ENCODE peak calls at places on chromosome X, in five cellular contexts. F is upper lobe of left lung, D is A549, H is stomach, X is K562. C is an unnamed sample.

GRCh38 chrX:96372313-96373046 is 312.2 kb upstream of the DIAPH2 start:
- DNase-seq in F (no peak), H (no peak), X (no peak), D (peak), C (no peak)

GRCh38 chrX:121832446-121832845 is 785.0 kb downstream of the GLUD2 start:
- DNase-seq in H (no peak), X (no peak), F (no peak), D (no peak), C (no peak)

GRCh38 chrX:70613295-70613694 is 168.7 kb downstream of the DLG3 start:
- DNase-seq in F (no peak), H (no peak), X (no peak), D (no peak), C (no peak)

GRCh38 chrX:54208531-54208930 is 25.5 kb upstream of the FAM120C start:
- DNase-seq in D (no peak), H (no peak), X (no peak), F (no peak), C (no peak)

GRCh38 chrX:9291666-9292065 is 173.2 kb upstream of the TBL1X start:
- DNase-seq in F (no peak), D (no peak), X (no peak), H (no peak), C (no peak)

GRCh38 chrX:154046262-154046771 is 26.6 kb upstream of the IRAK1 start:
- DNase-seq in H (no peak), F (no peak), X (no peak), D (peak), C (peak)

GRCh38 chrX:69060631-69061408 is 104.4 kb downstream of the PJA1 start:
- DNase-seq in F (peak), D (peak), H (peak), X (no peak), C (peak)

GRCh38 chrX:153769158-153769864 is 5.3 kb downstream of the PLXNB3 start:
- DNase-seq in F (no peak), D (no peak), H (no peak), X (no peak), C (no peak)

GRCh38 chrX:8803326-8803725 is 2.1 kb upstream of the FAM9A start:
- DNase-seq in X (no peak), H (no peak), F (no peak), D (no peak), C (no peak)

GRCh38 chrX:69107231-69107739 is 58.0 kb downstream of the PJA1 start:
- DNase-seq in H (peak), D (no peak), F (no peak), X (peak), C (no peak)

GRCh38 chrX:39944416-39944815 is 153.3 kb downstream of the BCOR start:
- DNase-seq in F (no peak), H (no peak), D (no peak), X (no peak), C (no peak)

GRCh38 chrX:40734956-40735317 is 405 bp downstream of the MED14 start:
- DNase-seq in X (no peak), H (no peak), F (peak), D (peak), C (no peak)

GRCh38 chrX:44881549-44881948 is 8.6 kb downstream of the KDM6A start:
- DNase-seq in D (no peak), H (no peak), X (no peak), F (no peak), C (no peak)

GRCh38 chrX:16869393-16870094 is 618 bp downstream of the RBBP7 start:
- DNase-seq in H (peak), F (peak), X (peak), D (peak), C (no peak)

GRCh38 chrX:23802431-23802830 is 19.5 kb downstream of the SAT1 start:
- DNase-seq in D (no peak), H (no peak), X (no peak), F (no peak), C (no peak)

GRCh38 chrX:133544105-133544504 is 128.8 kb upstream of the GPC4 start:
- DNase-seq in F (no peak), H (no peak), D (peak), X (no peak), C (no peak)

GRCh38 chrX:24506082-24506481 is 41.0 kb downstream of the PDK3 start:
- DNase-seq in X (no peak), H (no peak), F (no peak), D (peak), C (no peak)

GRCh38 chrX:87663421-87663820 is 145.8 kb downstream of the KLHL4 start:
- DNase-seq in D (no peak), X (no peak), H (no peak), F (no peak), C (no peak)

GRCh38 chrX:74800062-74800461 is 125.2 kb downstream of the NEXMIF start:
- DNase-seq in H (no peak), X (no peak), F (no peak), D (no peak), C (no peak)

GRCh38 chrX:110409925-110410324 is 51.3 kb downstream of the RTL9 start:
- DNase-seq in H (no peak), D (peak), X (no peak), F (no peak), C (no peak)

GRCh38 chrX:153971124-153971631 is 440 bp downstream of the HCFC1 start:
- DNase-seq in H (peak), D (peak), F (peak), X (peak), C (peak)

GRCh38 chrX:53251307-53251706 is 26.3 kb upstream of the KDM5C start:
- DNase-seq in X (no peak), F (no peak), D (no peak), H (no peak), C (no peak)

GRCh38 chrX:150844016-150844415 is 54.5 kb downstream of the CD99L2 start:
- DNase-seq in H (no peak), F (no peak), X (no peak), D (peak), C (no peak)

GRCh38 chrX:45710081-45710801 is 509.6 kb upstream of the DIPK2B start:
- DNase-seq in F (no peak), X (no peak), H (no peak), D (peak), C (no peak)

GRCh38 chrX:1451676-1452496 is 823 bp downstream of the ASMTL start:
- DNase-seq in X (no peak), H (peak), F (peak), D (no peak), C (no peak)

GRCh38 chrX:40158036-40158706 is 60.4 kb upstream of the BCOR start:
- DNase-seq in X (no peak), D (peak), H (no peak), F (no peak), C (no peak)

GRCh38 chrX:44904542-44905115 is 31.6 kb downstream of the KDM6A start:
- DNase-seq in H (no peak), X (no peak), D (no peak), F (no peak), C (no peak)

GRCh38 chrX:36198575-36198974 is 279.0 kb downstream of the CFAP47 start:
- DNase-seq in F (no peak), H (no peak), D (no peak), X (no peak), C (no peak)

GRCh38 chrX:68504237-68504636 is 5.4 kb downstream of the YIPF6 start:
- DNase-seq in F (no peak), H (no peak), X (no peak), D (peak), C (no peak)

GRCh38 chrX:71017396-71017939 is 50.7 kb downstream of the SNX12 start:
- DNase-seq in X (no peak), D (no peak), H (no peak), F (no peak), C (no peak)

GRCh38 chrX:102858826-102859627 is 78.0 kb upstream of the RAB40AL start:
- DNase-seq in D (no peak), H (no peak), F (no peak), X (no peak), C (no peak)

GRCh38 chrX:8741981-8742380 is 10.0 kb upstream of the ANOS1 start:
- DNase-seq in F (no peak), H (no peak), X (no peak), D (no peak), C (no peak)

GRCh38 chrX:100745806-100746537 is 14.1 kb upstream of the SYTL4 start:
- DNase-seq in X (no peak), H (no peak), F (no peak), D (no peak), C (no peak)
- TF ChIP-seq EP300 in X (no peak), H (no peak), F (no peak), D (no peak), C (peak)

GRCh38 chrX:318068-318738 is 393 bp downstream of the GTPBP6 start:
- DNase-seq in X (peak), H (peak), D (peak), F (peak), C (peak)
- TF ChIP-seq POLR2A in X (peak), H (peak), D (no peak), F (peak), C (peak)

DNA sequence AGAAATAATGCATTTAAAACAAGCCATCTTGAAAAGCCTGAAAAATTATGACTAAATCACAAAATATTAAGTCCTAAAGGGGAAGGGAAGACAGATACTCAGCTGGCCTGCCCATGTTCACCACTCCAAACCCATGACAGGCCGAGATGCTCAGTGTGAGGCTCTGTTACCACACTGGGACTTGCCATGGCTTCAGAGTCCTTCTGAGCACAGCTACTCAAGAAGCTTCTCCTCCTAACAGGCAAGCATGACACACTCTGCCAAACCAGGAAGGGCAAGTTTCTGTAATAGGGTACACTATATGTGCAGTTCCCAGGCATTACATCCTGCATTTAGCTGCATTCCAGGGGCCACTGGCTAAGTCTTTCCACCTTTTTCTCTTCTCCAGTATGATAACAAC is 34.0 kb upstream of the CYBB start:
- DNase-seq in X (no peak), D (no peak), H (no peak), F (no peak), C (no peak)
- H3K27ac ChIP-seq in X (no peak), D (no peak), H (no peak), F (peak), C (no peak)

GRCh38 chrX:134619838-134620237 is 38.4 kb downstream of the PLAC1 start:
- DNase-seq in D (no peak), X (no peak), F (no peak), H (no peak), C (no peak)

GRCh38 chrX:134623293-134624045 is 34.8 kb downstream of the PLAC1 start:
- DNase-seq in H (no peak), X (no peak), D (no peak), F (no peak), C (no peak)

GRCh38 chrX:134624046-134624430 is 34.2 kb downstream of the PLAC1 start:
- DNase-seq in F (no peak), H (no peak), D (no peak), X (no peak), C (no peak)

GRCh38 chrX:134622813-134623185 is 35.5 kb downstream of the PLAC1 start:
- DNase-seq in H (no peak), D (no peak), F (no peak), X (no peak), C (no peak)

DNA sequence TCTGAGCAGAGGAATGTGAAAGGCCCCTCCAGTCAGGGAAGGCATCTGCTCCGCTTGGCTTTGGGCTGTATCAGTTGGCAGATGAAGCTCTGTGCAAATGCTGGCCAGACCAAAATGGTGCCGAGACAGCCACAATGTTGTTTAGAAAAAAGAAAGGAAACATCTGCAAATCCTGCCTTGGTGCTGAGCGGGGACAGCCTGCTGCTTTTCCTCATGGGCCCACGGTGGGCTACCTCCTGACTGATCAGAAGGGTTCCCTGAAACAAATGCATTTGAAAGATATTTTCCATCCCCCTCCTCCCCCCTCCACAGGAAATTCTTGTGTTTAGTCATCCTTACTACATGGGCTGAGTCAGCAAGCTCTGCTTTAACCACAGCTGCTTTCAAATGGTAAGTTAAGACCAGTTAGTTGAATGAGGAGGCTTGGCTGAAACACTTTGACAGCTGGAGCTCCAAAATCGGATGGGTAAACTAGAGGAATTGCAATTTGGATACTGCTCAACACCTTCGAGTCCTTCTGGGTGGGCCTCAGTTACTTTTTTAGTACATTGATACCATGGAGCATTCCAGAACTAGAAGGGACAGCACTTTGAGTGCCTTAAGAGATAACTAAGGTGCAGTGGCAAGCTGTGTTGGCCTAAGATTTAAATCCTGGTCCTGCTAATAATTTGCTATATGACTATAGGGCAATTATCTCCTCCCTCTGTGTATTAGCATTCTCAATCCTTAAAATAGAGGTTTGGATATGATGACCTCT is 36.0 kb downstream of the PLAC1 start:
- DNase-seq in F (no peak), D (peak), H (no peak), X (peak), C (no peak)
- TF ChIP-seq EP300 in F (no peak), D (no peak), H (no peak), X (no peak), C (no peak)

GRCh38 chrX:19544693-19545305 is 29.5 kb upstream of the MAP3K15 start:
- DNase-seq in X (peak), H (peak), F (peak), D (peak), C (peak)

GRCh38 chrX:19543951-19544359 is 28.6 kb upstream of the MAP3K15 start:
- DNase-seq in D (no peak), X (no peak), H (no peak), F (peak), C (no peak)

GRCh38 chrX:19541196-19541595 is 25.9 kb upstream of the MAP3K15 start:
- DNase-seq in D (no peak), H (no peak), X (no peak), F (no peak), C (no peak)

GRCh38 chrX:19541931-19542330 is 26.6 kb upstream of the MAP3K15 start:
- DNase-seq in F (no peak), H (no peak), X (no peak), D (no peak), C (no peak)

DNA sequence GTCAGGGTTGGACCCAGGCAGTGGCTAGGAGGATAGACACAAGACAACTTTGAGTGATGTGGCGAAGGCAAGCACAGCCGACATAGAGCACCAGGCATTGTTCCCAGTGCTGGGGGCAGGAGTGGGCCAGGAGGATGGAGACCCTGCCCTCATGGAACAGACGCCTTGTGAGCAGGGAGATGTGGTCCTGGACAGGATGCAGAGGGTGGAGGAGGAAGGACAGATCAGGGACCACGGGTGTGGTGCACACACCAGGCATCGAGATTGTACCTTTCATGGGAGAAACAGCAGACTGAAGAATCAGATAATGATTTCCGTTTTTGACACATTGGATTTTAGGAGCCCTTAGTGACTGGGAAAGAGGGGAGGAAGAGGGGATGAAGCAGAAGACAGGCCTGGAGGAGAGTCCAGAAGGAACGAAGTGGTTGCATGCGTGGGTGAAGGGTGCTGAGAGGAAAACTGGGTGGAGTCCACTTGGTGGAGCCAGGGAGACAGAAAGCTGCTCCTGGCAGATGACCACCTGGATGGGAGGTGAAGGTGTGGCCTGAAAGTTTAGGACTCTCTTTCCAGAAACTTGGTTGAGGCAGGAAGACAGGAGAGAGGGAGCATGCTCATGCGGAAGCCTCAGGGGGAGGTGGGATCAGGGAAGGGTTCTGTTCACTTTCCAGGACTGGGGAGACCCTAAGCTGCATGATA is 27.9 kb upstream of the MAP3K15 start:
- DNase-seq in X (no peak), H (no peak), F (no peak), D (no peak), C (no peak)
- TF ChIP-seq POLR2A in X (no peak), H (no peak), F (no peak), D (no peak), C (no peak)

DNA sequence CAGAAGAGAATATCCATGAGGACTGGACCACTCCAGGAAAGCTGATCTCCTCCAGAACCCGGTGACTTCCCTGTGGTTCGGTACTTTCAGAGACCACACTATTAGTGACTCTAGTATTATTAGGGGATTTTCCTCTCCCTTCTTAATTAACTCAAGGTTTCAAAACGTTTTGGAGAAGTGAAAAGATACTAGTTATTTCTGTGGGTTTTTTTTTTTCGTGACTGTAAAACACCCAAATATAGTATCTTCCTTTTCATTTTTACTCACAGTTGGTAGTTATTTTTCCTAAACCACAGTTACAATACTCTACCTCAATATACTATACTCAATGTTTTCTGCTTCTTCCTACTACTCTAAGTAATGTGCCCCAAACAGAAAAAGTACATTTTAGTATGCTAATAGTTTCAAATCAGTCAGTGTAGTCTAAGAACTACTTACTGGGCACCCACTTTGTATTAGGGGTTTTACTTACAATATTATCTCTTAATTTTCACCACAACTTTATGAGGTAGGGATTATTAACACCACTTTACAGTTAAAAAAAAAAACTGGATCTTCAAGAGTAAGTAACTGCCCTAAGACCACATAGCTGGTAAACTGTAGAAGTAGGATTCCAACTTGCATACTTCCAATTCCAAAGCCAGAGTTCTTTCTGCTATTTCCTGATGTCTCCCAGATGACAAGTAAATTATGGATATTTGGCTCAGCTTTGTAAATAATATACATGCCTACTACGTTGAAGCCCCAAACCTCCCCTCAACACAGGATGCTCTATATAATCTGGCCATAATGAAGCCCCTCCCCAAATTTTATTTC is 45.0 kb downstream of the SLC9A7 start:
- DNase-seq in D (no peak), H (no peak), F (no peak), X (no peak), C (no peak)
- H3K27ac ChIP-seq in D (no peak), H (no peak), F (no peak), X (no peak), C (no peak)

GRCh38 chrX:29666361-29666760 is 549.0 kb upstream of the MAGEB2 start:
- DNase-seq in X (no peak), H (no peak), F (no peak), D (no peak), C (no peak)

GRCh38 chrX:29662101-29662500 is 553.3 kb upstream of the MAGEB2 start:
- DNase-seq in F (no peak), D (peak), H (no peak), X (no peak), C (no peak)

GRCh38 chrX:29661290-29661689 is 554.1 kb upstream of the MAGEB2 start:
- DNase-seq in H (no peak), D (peak), X (no peak), F (no peak), C (no peak)

GRCh38 chrX:29662759-29663503 is 552.4 kb upstream of the MAGEB2 start:
- DNase-seq in X (no peak), D (peak), H (no peak), F (no peak), C (no peak)

GRCh38 chrX:29665532-29665931 is 549.8 kb upstream of the MAGEB2 start:
- DNase-seq in D (no peak), F (no peak), H (no peak), X (no peak), C (no peak)
- TF ChIP-seq EP300 in D (no peak), F (no peak), H (no peak), X (no peak), C (no peak)

C was measured in tibial nerve.